ENCODE peak calls at places on chromosomes 12 and 14, in five cellular contexts. I, R, J, K and Y are unnamed samples. For H3K9me3, the result is how much of the 10 kb centered on the place peaks cover.

GRCh38 chr12:1698638-1699214 is 7.9 kb downstream of the ADIPOR2 start:
- DNase-seq in I (no peak), R (no peak), J (no peak), K (no peak), Y (no peak)

GRCh38 chr12:103640831-103641230 is 53.8 kb downstream of the STAB2 start:
- DNase-seq in I (no peak), R (no peak), J (no peak), K (no peak), Y (no peak)

GRCh38 chr14:65354715-65355114 is 57.8 kb upstream of the FUT8 start:
- DNase-seq in I (no peak), R (no peak), J (no peak), K (no peak), Y (no peak)

GRCh38 chr14:87175175-87175574 is 817.8 kb downstream of the GALC start:
- DNase-seq in I (no peak), R (no peak), J (no peak), K (no peak), Y (no peak)

GRCh38 chr12:120453977-120454376 is 7.7 kb downstream of the GATC start:
- DNase-seq in I (no peak), R (no peak), J (no peak), K (no peak), Y (no peak)

GRCh38 chr12:6792522-6793201 is 3.3 kb downstream of the CD4 start:
- DNase-seq in I (no peak), R (no peak), J (no peak), K (peak), Y (peak)

GRCh38 chr12:121792607-121793500 is 634 bp downstream of the RHOF start:
- DNase-seq in I (peak), R (peak), J (no peak), K (peak), Y (peak)

GRCh38 chr12:108131035-108131434 is 1.9 kb downstream of the WSCD2 start:
- DNase-seq in I (no peak), R (no peak), J (no peak), K (no peak), Y (no peak)

GRCh38 chr12:6434205-6435180 is 10.3 kb upstream of the CD27 start:
- DNase-seq in I (no peak), R (no peak), J (no peak), K (no peak), Y (no peak)

GRCh38 chr12:120862664-120863063 is 41.5 kb downstream of the SPPL3 start:
- DNase-seq in I (no peak), R (no peak), J (no peak), K (no peak), Y (no peak)

GRCh38 chr12:41402804-41403203 is 214.7 kb downstream of the PDZRN4 start:
- DNase-seq in I (no peak), R (no peak), J (no peak), K (no peak), Y (no peak)

GRCh38 chr14:22472935-22473854 is 115.8 kb downstream of the DAD1 start:
- DNase-seq in I (peak), R (no peak), J (peak), K (no peak), Y (no peak)

GRCh38 chr12:57011438-57012424 is 4.6 kb downstream of the TAC3 start:
- DNase-seq in I (no peak), R (no peak), J (no peak), K (no peak), Y (no peak)

GRCh38 chr14:64654072-64654899 is 49.9 kb upstream of the PLEKHG3 start:
- DNase-seq in I (no peak), R (peak), J (no peak), K (no peak), Y (no peak)

GRCh38 chr14:67622675-67623074 is 3.0 kb downstream of the ARG2 start:
- DNase-seq in I (peak), R (no peak), J (peak), K (no peak), Y (no peak)

GRCh38 chr12:11875414-11875935 is 195.3 kb upstream of the BCL2L14 start:
- DNase-seq in I (no peak), R (no peak), J (no peak), K (no peak), Y (no peak)

GRCh38 chr14:56180754-56181542 is 62.7 kb downstream of the PELI2 start:
- DNase-seq in I (no peak), R (no peak), J (no peak), K (no peak), Y (no peak)

GRCh38 chr14:89618821-89619551 is 202.0 kb upstream of the FOXN3 start:
- DNase-seq in I (peak), R (peak), J (peak), K (peak), Y (peak)

GRCh38 chr12:120979862-120980696 is 1.7 kb downstream of the HNF1A start:
- DNase-seq in I (no peak), R (peak), J (no peak), K (no peak), Y (no peak)

GRCh38 chr12:117890137-117890536 is 78.7 kb downstream of the KSR2 start:
- DNase-seq in I (no peak), R (no peak), J (no peak), K (no peak), Y (no peak)

GRCh38 chr12:100995771-100996170 is 201.2 kb downstream of the ANO4 start:
- DNase-seq in I (no peak), R (no peak), J (no peak), K (no peak), Y (no peak)

GRCh38 chr14:64659366-64659765 is 44.9 kb upstream of the PLEKHG3 start:
- DNase-seq in I (no peak), R (no peak), J (no peak), K (no peak), Y (no peak)

GRCh38 chr12:119328111-119328510 is 6.4 kb upstream of the CCDC60 start:
- DNase-seq in I (no peak), R (no peak), J (no peak), K (no peak), Y (no peak)

GRCh38 chr14:23056257-23056955 is 914 bp downstream of the CDH24 start:
- DNase-seq in I (no peak), R (peak), J (peak), K (peak), Y (peak)

GRCh38 chr14:35949933-35950332 is 123.8 kb downstream of the BRMS1L start:
- DNase-seq in I (no peak), R (no peak), J (peak), K (no peak), Y (no peak)

GRCh38 chr12:7555752-7556151 is 52.2 kb upstream of the CD163 start:
- DNase-seq in I (no peak), R (no peak), J (no peak), K (no peak), Y (no peak)

GRCh38 chr12:43728117-43728516 is 30.5 kb downstream of the PUS7L start:
- DNase-seq in I (no peak), R (no peak), J (no peak), K (no peak), Y (no peak)

GRCh38 chr14:26963696-26964095 is 365.9 kb upstream of the NOVA1 start:
- DNase-seq in I (no peak), R (no peak), J (no peak), K (no peak), Y (no peak)

DNA sequence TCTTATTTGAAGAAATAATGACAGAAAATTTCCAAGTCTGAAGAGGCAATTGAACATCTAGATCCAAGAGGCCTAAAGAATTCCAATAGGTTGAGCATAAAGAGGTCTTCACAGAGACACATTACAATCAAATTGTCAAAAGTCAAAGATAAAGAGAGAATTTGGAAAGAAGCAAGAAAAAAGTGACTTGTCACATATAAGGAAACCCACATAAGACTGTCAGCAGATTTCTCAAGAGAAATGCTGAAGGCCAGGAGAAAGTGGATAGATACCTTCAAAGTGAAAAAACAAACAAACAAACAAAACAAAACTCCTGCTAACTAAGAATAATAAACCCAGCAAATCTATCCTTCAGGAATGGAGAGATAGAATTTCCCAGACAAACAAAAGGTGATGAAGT is 118.1 kb upstream of the LGR5 start:
- DNase-seq in I (no peak), R (no peak), J (no peak), K (no peak), Y (no peak)
- H3K9me3 ChIP-seq in I (under half), R (under half), J (under half), K (under half), Y (under half)

GRCh38 chr12:51549637-51550036 is 41.4 kb upstream of the SCN8A start:
- DNase-seq in I (no peak), R (no peak), J (no peak), K (no peak), Y (no peak)
- H3K9me3 ChIP-seq in I (under half), R (under half), J (under half), K (under half), Y (under half)

DNA sequence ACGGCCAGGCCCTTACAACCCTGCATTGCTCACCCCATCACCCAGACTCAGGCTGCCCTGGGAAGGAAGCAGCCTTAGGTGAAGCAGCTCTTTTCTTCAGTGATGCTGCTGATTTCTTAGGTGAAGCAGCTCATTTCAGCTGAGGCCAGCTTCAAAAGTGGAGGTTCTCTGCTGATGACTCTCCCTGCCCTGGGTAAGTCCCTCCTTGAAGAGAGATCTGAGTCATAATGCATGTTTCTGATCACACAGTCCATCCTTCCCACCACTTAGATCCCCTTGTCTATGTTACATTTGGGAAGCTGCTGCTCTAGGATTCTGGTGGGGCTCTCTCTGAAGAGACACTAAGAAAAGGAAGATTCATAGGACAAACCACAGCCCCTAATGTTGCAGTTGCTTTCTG is 17.2 kb upstream of the ZNF140 start:
- DNase-seq in I (no peak), R (no peak), J (no peak), K (no peak), Y (no peak)
- H3K9me3 ChIP-seq in I (under half), R (half or more), J (half or more), K (half or more), Y (half or more)

GRCh38 chr12:66665416-66665815 is 13.5 kb downstream of the GRIP1 start:
- DNase-seq in I (no peak), R (no peak), J (no peak), K (no peak), Y (no peak)

GRCh38 chr12:66664076-66664475 is 14.8 kb downstream of the GRIP1 start:
- DNase-seq in I (no peak), R (no peak), J (no peak), K (no peak), Y (no peak)

GRCh38 chr12:66662179-66662578 is 16.7 kb downstream of the GRIP1 start:
- DNase-seq in I (no peak), R (no peak), J (no peak), K (no peak), Y (no peak)

GRCh38 chr12:66662729-66663128 is 16.1 kb downstream of the GRIP1 start:
- DNase-seq in I (no peak), R (no peak), J (no peak), K (no peak), Y (no peak)

DNA sequence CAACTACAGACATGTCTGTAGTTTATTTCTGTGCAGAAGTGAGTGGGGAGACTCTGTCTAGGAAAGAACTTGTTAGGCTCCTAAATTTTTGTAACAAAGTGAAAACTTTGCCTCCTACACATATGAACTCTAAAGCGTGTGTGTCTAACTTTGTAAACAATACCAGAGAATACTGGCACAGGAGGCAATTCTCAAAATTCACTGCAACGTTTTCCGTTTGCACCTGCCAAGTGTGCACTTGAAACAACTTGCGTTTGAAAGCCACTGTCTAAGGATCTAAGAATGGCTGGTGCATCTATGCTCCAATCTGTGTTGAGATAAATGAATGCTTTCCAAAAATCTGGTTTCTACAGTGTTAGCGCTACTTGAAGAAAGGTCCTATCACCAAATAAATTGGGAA is 15.3 kb downstream of the GRIP1 start:
- DNase-seq in I (no peak), R (no peak), J (no peak), K (no peak), Y (no peak)
- H3K9me3 ChIP-seq in I (under half), R (under half), J (under half), K (under half), Y (under half)

GRCh38 chr14:99579903-99580570 is 24.0 kb downstream of the CCDC85C start:
- DNase-seq in I (no peak), R (no peak), J (no peak), K (no peak), Y (peak)

GRCh38 chr14:99579077-99579836 is 24.8 kb downstream of the CCDC85C start:
- DNase-seq in I (no peak), R (no peak), J (no peak), K (no peak), Y (peak)

GRCh38 chr14:99581371-99581770 is 22.6 kb downstream of the CCDC85C start:
- DNase-seq in I (no peak), R (no peak), J (peak), K (no peak), Y (no peak)

GRCh38 chr14:99584823-99585222 is 19.2 kb downstream of the CCDC85C start:
- DNase-seq in I (no peak), R (no peak), J (no peak), K (no peak), Y (no peak)

GRCh38 chr14:99581960-99582359 is 22.0 kb downstream of the CCDC85C start:
- DNase-seq in I (no peak), R (no peak), J (no peak), K (no peak), Y (no peak)
- H3K9me3 ChIP-seq in I (under half), R (under half), J (under half), K (under half), Y (under half)